ENCODE peak calls at places on chromosomes 2 and 18, in six cellular contexts. P, S, A, I, N and C are unnamed samples.

GRCh38 chr2:216107760-216108159 is 1.4 kb upstream of the XRCC5 start:
- DNase-seq in N (peak), A (no peak), I (no peak), S (no peak), P (no peak), C (no peak)

GRCh38 chr18:25842665-25843064 is 247.7 kb downstream of the SS18 start:
- DNase-seq in A (no peak), P (no peak), N (no peak), S (no peak), I (no peak), C (no peak)

GRCh38 chr2:171847627-171848026 is 46.4 kb downstream of the SLC25A12 start:
- DNase-seq in I (no peak), P (no peak), A (no peak), N (no peak), S (no peak), C (no peak)

GRCh38 chr2:134738150-134738865 is 19.5 kb upstream of the TMEM163 start:
- DNase-seq in A (peak), P (no peak), N (no peak), I (no peak), S (no peak), C (no peak)

GRCh38 chr2:159139216-159139933 is 147.1 kb downstream of the WDSUB1 start:
- DNase-seq in N (no peak), I (no peak), A (peak), S (no peak), P (no peak), C (no peak)

GRCh38 chr2:83042053-83042452 is 1417.0 kb downstream of the SUCLG1 start:
- DNase-seq in S (no peak), P (no peak), I (no peak), N (no peak), A (no peak), C (no peak)

GRCh38 chr18:6482198-6482977 is 67.7 kb upstream of the L3MBTL4 start:
- DNase-seq in P (peak), S (no peak), A (peak), I (no peak), N (peak), C (no peak)

GRCh38 chr2:105747254-105747909 is 2.7 kb downstream of the NCK2 start:
- DNase-seq in N (no peak), P (no peak), I (no peak), A (no peak), S (no peak), C (no peak)

GRCh38 chr2:12884713-12885282 is 168.1 kb downstream of the TRIB2 start:
- DNase-seq in P (no peak), I (no peak), A (peak), N (peak), S (no peak), C (no peak)

GRCh38 chr18:42931501-42931900 is 184.0 kb downstream of the RIT2 start:
- DNase-seq in I (no peak), N (no peak), A (peak), S (no peak), P (no peak), C (no peak)

GRCh38 chr18:42683094-42683493 is 432.4 kb downstream of the RIT2 start:
- DNase-seq in S (no peak), P (no peak), I (no peak), N (no peak), A (no peak), C (no peak)

GRCh38 chr2:121055501-121055900 is 229.5 kb downstream of the TFCP2L1 start:
- DNase-seq in A (no peak), I (no peak), P (no peak), S (no peak), N (no peak), C (no peak)

GRCh38 chr2:132669854-132670103 is 226 bp downstream of the LYPD1 start:
- DNase-seq in P (no peak), I (no peak), S (no peak), N (peak), A (peak), C (no peak)

GRCh38 chr2:46967990-46968647 is 52.5 kb upstream of the MCFD2 start:
- DNase-seq in A (peak), P (peak), S (no peak), N (peak), I (no peak), C (no peak)

GRCh38 chr2:136386046-136386445 is 268.1 kb upstream of the CXCR4 start:
- DNase-seq in N (no peak), I (no peak), P (no peak), A (peak), S (no peak), C (no peak)

GRCh38 chr2:209463226-209463625 is 39.4 kb downstream of the MAP2 start:
- DNase-seq in S (no peak), A (no peak), P (no peak), N (no peak), I (no peak), C (no peak)

GRCh38 chr2:19003554-19003953 is 354.9 kb downstream of the OSR1 start:
- DNase-seq in N (no peak), I (no peak), A (no peak), S (no peak), P (no peak), C (no peak)

GRCh38 chr18:59150236-59150635 is 10.6 kb downstream of the SEC11C start:
- DNase-seq in P (no peak), I (no peak), N (no peak), S (no peak), A (no peak), C (no peak)

GRCh38 chr2:103823847-103824246 is 1030.1 kb upstream of the POU3F3 start:
- DNase-seq in S (no peak), A (peak), P (no peak), N (peak), I (no peak), C (no peak)

GRCh38 chr2:8839189-8839965 is 2.0 kb upstream of the KIDINS220 start:
- DNase-seq in N (no peak), P (no peak), I (no peak), A (no peak), S (no peak), C (no peak)

GRCh38 chr2:173048901-173049661 is 26.6 kb upstream of the MAP3K20 start:
- DNase-seq in I (peak), N (peak), S (no peak), P (no peak), A (peak), C (no peak)

GRCh38 chr18:37578886-37579513 is 13.4 kb upstream of the CELF4 start:
- DNase-seq in A (peak), N (peak), S (no peak), P (no peak), I (no peak), C (no peak)